ENCODE peak calls at places on chromosomes 1 and 21, in six cellular contexts. V is tibial artery, U is neural progenitor cell, X is foreskin fibroblast, F is sigmoid colon, S is tibial nerve. O is an unnamed sample.
A peak's percentile ranks its signal among the peaks of the same experiment; 100 is the strongest.

GRCh38 chr1:204544321-204544720 is 28.1 kb downstream of the MDM4 start:
- DNase-seq in V (no peak), U (no peak), F (no peak), X (peak; percentile 66), S (no peak), O (no peak)

GRCh38 chr1:24984800-24985552 is 54.9 kb upstream of the RUNX3 start:
- DNase-seq in X (no peak), F (no peak), S (no peak), V (no peak), U (no peak), O (peak; percentile 59)

GRCh38 chr1:157363660-157364140 is 188.6 kb downstream of the FCRL5 start:
- DNase-seq in F (no peak), V (no peak), S (no peak), X (peak; percentile 69), U (peak; percentile 71), O (no peak)

GRCh38 chr21:30408782-30409494 is 13.1 kb downstream of the KRTAP13-1 start:
- DNase-seq in V (no peak), X (peak; percentile 52), U (peak; percentile 89), S (no peak), F (no peak), O (no peak)

GRCh38 chr1:10615932-10616671 is 141.4 kb downstream of the PEX14 start:
- DNase-seq in S (no peak), V (no peak), X (no peak), F (peak; percentile 51), U (no peak), O (no peak)

GRCh38 chr1:11266268-11267074 is 4.1 kb upstream of the MTOR start:
- DNase-seq in V (no peak), U (no peak), S (no peak), F (no peak), X (no peak), O (no peak)

GRCh38 chr1:116759636-116760035 is 5.4 kb downstream of the CD2 start:
- DNase-seq in X (no peak), U (no peak), V (no peak), S (no peak), F (no peak), O (no peak)

GRCh38 chr1:109275706-109276345 is 7.1 kb downstream of the PSRC1 start:
- DNase-seq in F (no peak), S (no peak), X (peak; percentile 59), V (no peak), U (no peak), O (no peak)

GRCh38 chr1:180231506-180232420 is 1.7 kb downstream of the LHX4 start:
- DNase-seq in U (peak; percentile 82), V (no peak), X (peak; percentile 65), S (no peak), F (peak; percentile 42), O (no peak)

GRCh38 chr1:66261370-66261769 is 272.6 kb upstream of the SGIP1 start:
- DNase-seq in S (no peak), U (no peak), X (no peak), F (no peak), V (no peak), O (no peak)

GRCh38 chr1:3440282-3440681 is 14.2 kb upstream of the ARHGEF16 start:
- DNase-seq in V (no peak), S (no peak), U (no peak), X (no peak), F (no peak), O (no peak)

GRCh38 chr1:2375246-2375922 is 16.0 kb downstream of the MORN1 start:
- DNase-seq in X (no peak), F (no peak), U (no peak), S (no peak), V (peak; percentile 10), O (no peak)

GRCh38 chr21:15293251-15293650 is 228.5 kb upstream of the NRIP1 start:
- DNase-seq in F (no peak), V (no peak), X (peak; percentile 73), S (no peak), U (no peak), O (no peak)

GRCh38 chr21:41016472-41016871 is 151.5 kb upstream of the BACE2 start:
- DNase-seq in S (no peak), F (no peak), X (no peak), V (no peak), U (peak; percentile 68), O (no peak)

GRCh38 chr1:110235839-110236682 is 25.9 kb downstream of the KCNC4 start:
- DNase-seq in X (peak; percentile 81), U (no peak), S (no peak), V (no peak), F (no peak), O (no peak)

GRCh38 chr1:112722601-112723510 is 7.7 kb upstream of the PPM1J start:
- DNase-seq in F (no peak), U (peak; percentile 85), S (no peak), V (no peak), X (peak; percentile 86), O (no peak)

GRCh38 chr1:165330483-165330882 is 26.0 kb downstream of the LMX1A start:
- DNase-seq in S (no peak), U (no peak), V (no peak), X (no peak), F (no peak), O (no peak)

GRCh38 chr1:39895096-39895495 is 6.6 kb downstream of the MYCL start:
- DNase-seq in U (no peak), S (no peak), V (no peak), F (no peak), X (no peak), O (no peak)

GRCh38 chr1:8018492-8019228 is 7.4 kb downstream of the ERRFI1 start:
- DNase-seq in S (no peak), X (no peak), U (peak; percentile 89), F (no peak), V (no peak), O (no peak)

GRCh38 chr1:216456682-216457081 is 33.4 kb upstream of the USH2A start:
- DNase-seq in S (no peak), V (no peak), X (peak; percentile 86), F (no peak), U (peak; percentile 30), O (no peak)

GRCh38 chr21:32524010-32524719 is 61.2 kb downstream of the TCP10L start:
- DNase-seq in X (peak; percentile 80), V (peak; percentile 41), U (peak; percentile 28), S (no peak), F (peak; percentile 63), O (no peak)

GRCh38 chr1:99644302-99645004 is 1.5 kb upstream of the PALMD start:
- DNase-seq in X (no peak), F (no peak), V (no peak), S (no peak), U (no peak), O (no peak)

GRCh38 chr1:214476958-214477870 is 74.2 kb downstream of the PTPN14 start:
- DNase-seq in S (no peak), F (no peak), U (no peak), X (peak; percentile 67), V (no peak), O (no peak)

GRCh38 chr1:92084651-92085050 is 4.5 kb downstream of the BTBD8 start:
- DNase-seq in X (no peak), F (no peak), V (no peak), S (no peak), U (no peak), O (no peak)

DNA sequence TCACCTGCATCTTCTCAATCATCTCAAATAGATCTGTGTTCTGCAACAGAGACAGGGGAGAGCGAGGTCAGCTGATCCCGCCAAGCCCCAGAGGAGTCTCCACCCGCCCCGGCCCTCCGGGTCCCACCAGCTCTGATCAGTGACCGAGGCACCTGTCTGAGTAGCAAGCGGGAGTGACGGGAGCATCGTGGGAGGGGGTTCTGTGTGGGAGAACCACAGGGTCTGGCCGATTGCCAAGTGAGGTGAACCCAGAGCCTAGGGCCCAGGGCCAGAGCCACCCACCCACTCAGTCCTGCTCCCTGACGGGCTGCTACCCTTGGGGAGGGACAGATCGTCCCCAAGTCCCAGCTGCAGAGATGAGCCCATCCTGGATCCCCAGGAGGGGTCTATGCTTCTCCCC is 49.1 kb downstream of the RAP1GAP start:
- DNase-seq in V (no peak), U (no peak), F (no peak), X (no peak), S (no peak), O (no peak)
- H3K4me3 ChIP-seq in V (no peak overlapping the region), U (no peak overlapping the region), F (no peak overlapping the region), X (no peak overlapping the region), S (no peak overlapping the region), O (no peak overlapping the region)

GRCh38 chr1:153633747-153634665 is at the start of gene CHTOP:
- DNase-seq in V (peak; percentile 99), U (peak; percentile 99), X (peak; percentile 99), F (peak; percentile 99), S (peak; percentile 98), O (peak; percentile 89)

GRCh38 chr1:153635872-153636271 is 2.0 kb downstream of the CHTOP start:
- DNase-seq in F (no peak), U (no peak), S (no peak), V (no peak), X (no peak), O (no peak)

GRCh38 chr1:153638261-153638660 is 4.4 kb downstream of the CHTOP start:
- DNase-seq in U (no peak), S (no peak), F (no peak), V (no peak), X (no peak), O (no peak)

GRCh38 chr1:153639280-153639679 is 5.4 kb downstream of the CHTOP start:
- DNase-seq in S (no peak), X (no peak), U (no peak), V (no peak), F (no peak), O (no peak)

DNA sequence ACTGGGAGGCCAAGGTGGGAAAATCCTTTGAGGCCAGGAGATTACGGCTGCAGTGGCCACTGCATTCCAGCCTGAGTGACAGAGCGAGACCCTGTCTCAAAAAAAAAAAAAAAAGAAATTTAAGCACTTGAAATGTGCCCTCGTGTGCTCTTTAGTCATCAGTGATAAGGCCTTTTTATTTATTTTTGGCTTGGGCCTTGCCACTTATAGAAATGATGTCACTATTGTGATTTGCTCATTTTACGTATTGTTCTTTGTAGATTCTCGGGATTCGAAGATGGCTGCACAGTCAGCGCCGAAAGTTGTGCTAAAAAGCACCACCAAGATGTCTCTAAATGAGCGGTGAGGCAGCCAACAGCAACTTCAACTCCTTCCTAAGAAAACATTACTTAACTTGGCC is 2.4 kb downstream of the CHTOP start:
- DNase-seq in V (no peak), S (no peak), F (no peak), X (no peak), U (no peak), O (no peak)
- H3K4me3 ChIP-seq in V (no peak overlapping the region), S (no peak overlapping the region), F (peak overlapping the region; percentile 72), X (no peak overlapping the region), U (no peak overlapping the region), O (no peak overlapping the region)

DNA sequence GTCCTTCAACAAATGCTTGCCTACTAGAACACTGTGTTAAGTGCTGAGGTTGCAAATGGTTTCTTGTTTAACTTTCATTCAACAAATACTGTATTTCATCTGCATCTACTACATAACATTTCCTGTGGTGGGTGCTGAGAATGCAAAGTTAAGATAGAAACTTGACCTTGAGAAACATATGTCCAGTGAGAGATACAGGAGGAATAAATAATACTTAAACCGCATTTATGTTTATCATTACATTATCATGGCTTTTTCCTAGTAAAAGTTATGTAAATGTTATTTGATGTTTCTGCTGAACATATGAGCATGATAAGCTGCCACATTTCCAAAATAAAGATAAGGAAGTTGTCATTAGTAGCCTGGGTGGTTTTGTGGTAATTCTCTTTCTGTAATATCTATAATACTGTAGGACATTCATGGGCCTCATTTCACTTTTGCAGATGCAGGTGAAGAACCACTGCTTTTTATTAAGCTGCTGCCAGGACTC is 590.4 kb downstream of the PLPP3 start:
- DNase-seq in U (no peak), X (no peak), S (no peak), V (no peak), F (no peak), O (no peak)
- H3K4me3 ChIP-seq in U (no peak overlapping the region), X (no peak overlapping the region), S (no peak overlapping the region), V (no peak overlapping the region), F (no peak overlapping the region), O (no peak overlapping the region)

GRCh38 chr1:150282558-150282958 is 204 bp downstream of the CIART start:
- DNase-seq in X (no peak), F (no peak), U (no peak), V (peak; percentile 45), S (peak; percentile 46), O (no peak)
- H3K4me3 ChIP-seq in X (peak overlapping the region; percentile 71), F (peak overlapping the region; percentile 71), U (peak overlapping the region; percentile 71), V (peak overlapping the region; percentile 53), S (peak overlapping the region; percentile 68), O (peak overlapping the region; percentile 67)